ENCODE peak calls at places on chromosomes 11 and 22, in five cellular contexts. One of them, this sample, is unnamed.

GRCh38 chr11:112113539-112114457 is 27.1 kb downstream of the SDHD start:
- DNase-seq in K562: peak; percentile 74
- DNase-seq in activated T-cell treated with anti-CD3 and anti-CD28 coated beads for 24 hours: no peak
- DNase-seq in fibroblast of mammary gland: peak; percentile 70
- DNase-seq in activated CD4-positive, alpha-beta T cell treated with anti-CD3 and anti-CD28 coated beads, Interleukin-2, amount 50 U/mL, for 4 hours: no peak
- DNase-seq in this sample: peak; percentile 47

GRCh38 chr11:58023435-58023931 is at the start of gene OR9Q1:
- DNase-seq in K562: no peak
- DNase-seq in activated T-cell treated with anti-CD3 and anti-CD28 coated beads for 24 hours: no peak
- DNase-seq in activated CD4-positive, alpha-beta T cell treated with anti-CD3 and anti-CD28 coated beads, Interleukin-2, amount 50 U/mL, for 4 hours: no peak
- DNase-seq in fibroblast of mammary gland: no peak
- DNase-seq in this sample: no peak

GRCh38 chr22:43234299-43234988 is 47.5 kb upstream of the TTLL12 start:
- DNase-seq in activated T-cell treated with anti-CD3 and anti-CD28 coated beads for 24 hours: no peak
- DNase-seq in activated CD4-positive, alpha-beta T cell treated with anti-CD3 and anti-CD28 coated beads, Interleukin-2, amount 50 U/mL, for 4 hours: no peak
- DNase-seq in fibroblast of mammary gland: no peak
- DNase-seq in K562: no peak
- DNase-seq in this sample: no peak

GRCh38 chr11:134702827-134703226 is 290.8 kb upstream of the B3GAT1 start:
- DNase-seq in activated T-cell treated with anti-CD3 and anti-CD28 coated beads for 24 hours: no peak
- DNase-seq in fibroblast of mammary gland: no peak
- DNase-seq in K562: no peak
- DNase-seq in activated CD4-positive, alpha-beta T cell treated with anti-CD3 and anti-CD28 coated beads, Interleukin-2, amount 50 U/mL, for 4 hours: no peak
- DNase-seq in this sample: no peak

GRCh38 chr11:86486261-86487030 is 111.8 kb downstream of the CCDC81 start:
- DNase-seq in activated T-cell treated with anti-CD3 and anti-CD28 coated beads for 24 hours: no peak
- DNase-seq in activated CD4-positive, alpha-beta T cell treated with anti-CD3 and anti-CD28 coated beads, Interleukin-2, amount 50 U/mL, for 4 hours: no peak
- DNase-seq in fibroblast of mammary gland: no peak
- DNase-seq in K562: no peak
- DNase-seq in this sample: no peak

GRCh38 chr11:67355023-67355793 is 1.9 kb upstream of the POLD4 start:
- DNase-seq in activated CD4-positive, alpha-beta T cell treated with anti-CD3 and anti-CD28 coated beads, Interleukin-2, amount 50 U/mL, for 4 hours: no peak
- DNase-seq in K562: no peak
- DNase-seq in activated T-cell treated with anti-CD3 and anti-CD28 coated beads for 24 hours: no peak
- DNase-seq in fibroblast of mammary gland: no peak
- DNase-seq in this sample: no peak

GRCh38 chr11:19846654-19847330 is 134.2 kb downstream of the NAV2 start:
- DNase-seq in K562: no peak
- DNase-seq in fibroblast of mammary gland: peak; percentile 30
- DNase-seq in activated CD4-positive, alpha-beta T cell treated with anti-CD3 and anti-CD28 coated beads, Interleukin-2, amount 50 U/mL, for 4 hours: no peak
- DNase-seq in activated T-cell treated with anti-CD3 and anti-CD28 coated beads for 24 hours: no peak
- DNase-seq in this sample: no peak

GRCh38 chr22:47002692-47003091 is 240.2 kb downstream of the TBC1D22A start:
- DNase-seq in activated T-cell treated with anti-CD3 and anti-CD28 coated beads for 24 hours: no peak
- DNase-seq in K562: no peak
- DNase-seq in activated CD4-positive, alpha-beta T cell treated with anti-CD3 and anti-CD28 coated beads, Interleukin-2, amount 50 U/mL, for 4 hours: no peak
- DNase-seq in fibroblast of mammary gland: no peak
- DNase-seq in this sample: no peak

GRCh38 chr11:575996-576756 is at the start of gene PHRF1:
- DNase-seq in K562: peak; percentile 75
- DNase-seq in activated CD4-positive, alpha-beta T cell treated with anti-CD3 and anti-CD28 coated beads, Interleukin-2, amount 50 U/mL, for 4 hours: peak; percentile 94
- DNase-seq in fibroblast of mammary gland: peak; percentile 90
- DNase-seq in activated T-cell treated with anti-CD3 and anti-CD28 coated beads for 24 hours: peak; percentile 90
- DNase-seq in this sample: peak; percentile 79

GRCh38 chr22:50233223-50233622 is 11.6 kb downstream of the TUBGCP6 start:
- DNase-seq in activated CD4-positive, alpha-beta T cell treated with anti-CD3 and anti-CD28 coated beads, Interleukin-2, amount 50 U/mL, for 4 hours: no peak
- DNase-seq in fibroblast of mammary gland: no peak
- DNase-seq in activated T-cell treated with anti-CD3 and anti-CD28 coated beads for 24 hours: no peak
- DNase-seq in K562: no peak
- DNase-seq in this sample: no peak

GRCh38 chr11:82903843-82904586 is 2.5 kb downstream of the DDIAS start:
- DNase-seq in activated CD4-positive, alpha-beta T cell treated with anti-CD3 and anti-CD28 coated beads, Interleukin-2, amount 50 U/mL, for 4 hours: no peak
- DNase-seq in fibroblast of mammary gland: no peak
- DNase-seq in activated T-cell treated with anti-CD3 and anti-CD28 coated beads for 24 hours: no peak
- DNase-seq in K562: no peak
- DNase-seq in this sample: no peak

GRCh38 chr11:35841733-35842132 is 102.1 kb upstream of the LDLRAD3 start:
- DNase-seq in activated CD4-positive, alpha-beta T cell treated with anti-CD3 and anti-CD28 coated beads, Interleukin-2, amount 50 U/mL, for 4 hours: no peak
- DNase-seq in K562: no peak
- DNase-seq in fibroblast of mammary gland: no peak
- DNase-seq in activated T-cell treated with anti-CD3 and anti-CD28 coated beads for 24 hours: no peak
- DNase-seq in this sample: no peak

GRCh38 chr11:122100222-122101080 is 15.6 kb downstream of the BLID start:
- DNase-seq in activated T-cell treated with anti-CD3 and anti-CD28 coated beads for 24 hours: no peak
- DNase-seq in activated CD4-positive, alpha-beta T cell treated with anti-CD3 and anti-CD28 coated beads, Interleukin-2, amount 50 U/mL, for 4 hours: no peak
- DNase-seq in fibroblast of mammary gland: peak; percentile 68
- DNase-seq in K562: no peak
- DNase-seq in this sample: no peak

GRCh38 chr11:36500315-36500721 is 9.8 kb downstream of the TRAF6 start:
- DNase-seq in K562: no peak
- DNase-seq in activated CD4-positive, alpha-beta T cell treated with anti-CD3 and anti-CD28 coated beads, Interleukin-2, amount 50 U/mL, for 4 hours: no peak
- DNase-seq in activated T-cell treated with anti-CD3 and anti-CD28 coated beads for 24 hours: no peak
- DNase-seq in fibroblast of mammary gland: peak; percentile 92
- DNase-seq in this sample: peak; percentile 71

GRCh38 chr22:47323518-47323917 is 561.1 kb downstream of the TBC1D22A start:
- DNase-seq in activated T-cell treated with anti-CD3 and anti-CD28 coated beads for 24 hours: no peak
- DNase-seq in activated CD4-positive, alpha-beta T cell treated with anti-CD3 and anti-CD28 coated beads, Interleukin-2, amount 50 U/mL, for 4 hours: no peak
- DNase-seq in fibroblast of mammary gland: no peak
- DNase-seq in K562: no peak
- DNase-seq in this sample: no peak

GRCh38 chr11:120205596-120206161 is 5.2 kb upstream of the OAF start:
- DNase-seq in activated T-cell treated with anti-CD3 and anti-CD28 coated beads for 24 hours: no peak
- DNase-seq in activated CD4-positive, alpha-beta T cell treated with anti-CD3 and anti-CD28 coated beads, Interleukin-2, amount 50 U/mL, for 4 hours: no peak
- DNase-seq in K562: no peak
- DNase-seq in fibroblast of mammary gland: peak; percentile 91
- DNase-seq in this sample: no peak

GRCh38 chr11:122681731-122682130 is 26.2 kb downstream of the UBASH3B start:
- DNase-seq in fibroblast of mammary gland: no peak
- DNase-seq in activated T-cell treated with anti-CD3 and anti-CD28 coated beads for 24 hours: no peak
- DNase-seq in activated CD4-positive, alpha-beta T cell treated with anti-CD3 and anti-CD28 coated beads, Interleukin-2, amount 50 U/mL, for 4 hours: no peak
- DNase-seq in K562: no peak
- DNase-seq in this sample: no peak

GRCh38 chr11:20353829-20354434 is 9.6 kb upstream of the HTATIP2 start:
- DNase-seq in K562: peak; percentile 49
- DNase-seq in activated CD4-positive, alpha-beta T cell treated with anti-CD3 and anti-CD28 coated beads, Interleukin-2, amount 50 U/mL, for 4 hours: no peak
- DNase-seq in fibroblast of mammary gland: peak; percentile 57
- DNase-seq in activated T-cell treated with anti-CD3 and anti-CD28 coated beads for 24 hours: no peak
- DNase-seq in this sample: no peak

GRCh38 chr11:2549876-2550605 is 105.2 kb downstream of the KCNQ1 start:
- DNase-seq in K562: no peak
- DNase-seq in activated CD4-positive, alpha-beta T cell treated with anti-CD3 and anti-CD28 coated beads, Interleukin-2, amount 50 U/mL, for 4 hours: no peak
- DNase-seq in activated T-cell treated with anti-CD3 and anti-CD28 coated beads for 24 hours: no peak
- DNase-seq in fibroblast of mammary gland: no peak
- DNase-seq in this sample: no peak

GRCh38 chr22:47210112-47210657 is 447.7 kb downstream of the TBC1D22A start:
- DNase-seq in K562: no peak
- DNase-seq in activated CD4-positive, alpha-beta T cell treated with anti-CD3 and anti-CD28 coated beads, Interleukin-2, amount 50 U/mL, for 4 hours: no peak
- DNase-seq in activated T-cell treated with anti-CD3 and anti-CD28 coated beads for 24 hours: no peak
- DNase-seq in fibroblast of mammary gland: no peak
- DNase-seq in this sample: no peak

GRCh38 chr11:37088573-37088910 is 490.5 kb upstream of the RAG2 start:
- DNase-seq in fibroblast of mammary gland: no peak
- DNase-seq in activated T-cell treated with anti-CD3 and anti-CD28 coated beads for 24 hours: no peak
- DNase-seq in K562: no peak
- DNase-seq in activated CD4-positive, alpha-beta T cell treated with anti-CD3 and anti-CD28 coated beads, Interleukin-2, amount 50 U/mL, for 4 hours: no peak
- DNase-seq in this sample: no peak

GRCh38 chr11:96794152-96794551 is 404.3 kb downstream of the JRKL start:
- DNase-seq in fibroblast of mammary gland: no peak
- DNase-seq in activated T-cell treated with anti-CD3 and anti-CD28 coated beads for 24 hours: no peak
- DNase-seq in K562: no peak
- DNase-seq in activated CD4-positive, alpha-beta T cell treated with anti-CD3 and anti-CD28 coated beads, Interleukin-2, amount 50 U/mL, for 4 hours: no peak
- DNase-seq in this sample: no peak

GRCh38 chr11:110787680-110788079 is 75.4 kb upstream of the ARHGAP20 start:
- DNase-seq in K562: no peak
- DNase-seq in fibroblast of mammary gland: no peak
- DNase-seq in activated CD4-positive, alpha-beta T cell treated with anti-CD3 and anti-CD28 coated beads, Interleukin-2, amount 50 U/mL, for 4 hours: no peak
- DNase-seq in activated T-cell treated with anti-CD3 and anti-CD28 coated beads for 24 hours: no peak
- DNase-seq in this sample: no peak

GRCh38 chr11:36469063-36469462 is 41.0 kb downstream of the TRAF6 start:
- DNase-seq in fibroblast of mammary gland: peak; percentile 14
- DNase-seq in activated CD4-positive, alpha-beta T cell treated with anti-CD3 and anti-CD28 coated beads, Interleukin-2, amount 50 U/mL, for 4 hours: no peak
- DNase-seq in K562: peak; percentile 27
- DNase-seq in activated T-cell treated with anti-CD3 and anti-CD28 coated beads for 24 hours: no peak
- DNase-seq in this sample: no peak

GRCh38 chr11:103699216-103699615 is 337.2 kb upstream of the DDI1 start:
- DNase-seq in activated T-cell treated with anti-CD3 and anti-CD28 coated beads for 24 hours: no peak
- DNase-seq in fibroblast of mammary gland: no peak
- DNase-seq in activated CD4-positive, alpha-beta T cell treated with anti-CD3 and anti-CD28 coated beads, Interleukin-2, amount 50 U/mL, for 4 hours: no peak
- DNase-seq in K562: no peak
- DNase-seq in this sample: no peak

GRCh38 chr11:31641477-31642062 is 132.0 kb downstream of the ELP4 start:
- DNase-seq in activated CD4-positive, alpha-beta T cell treated with anti-CD3 and anti-CD28 coated beads, Interleukin-2, amount 50 U/mL, for 4 hours: no peak
- DNase-seq in activated T-cell treated with anti-CD3 and anti-CD28 coated beads for 24 hours: no peak
- DNase-seq in fibroblast of mammary gland: peak; percentile 53
- DNase-seq in K562: peak; percentile 20
- DNase-seq in this sample: no peak

This sample was measured in AG09309.